ENCODE peak calls at places on chromosome 20, in five cellular contexts. Z is HepG2, A is K562, J is IMR-90, T is SK-N-SH. O is an unnamed sample.

GRCh38 chr20:1841554-1842140 is 53.6 kb upstream of the SIRPA start:
- DNase-seq in Z (no peak), A (no peak), J (peak), T (no peak), O (no peak)

GRCh38 chr20:37309941-37310590 is 20.6 kb downstream of the MANBAL start:
- DNase-seq in Z (no peak), A (no peak), J (no peak), T (no peak), O (no peak)

GRCh38 chr20:59314872-59315500 is 14.6 kb downstream of the EDN3 start:
- DNase-seq in Z (no peak), A (no peak), J (no peak), T (no peak), O (no peak)

GRCh38 chr20:25033250-25033940 is 24.5 kb downstream of the ACSS1 start:
- DNase-seq in Z (no peak), A (no peak), J (no peak), T (peak), O (no peak)

GRCh38 chr20:33162313-33162712 is 5.6 kb upstream of the BPIFA2 start:
- DNase-seq in Z (no peak), A (no peak), J (no peak), T (no peak), O (no peak)

GRCh38 chr20:57507477-57507876 is 17.5 kb downstream of the CTCFL start:
- DNase-seq in Z (no peak), A (no peak), J (no peak), T (no peak), O (no peak)

GRCh38 chr20:58019850-58020625 is 208.4 kb downstream of the ANKRD60 start:
- DNase-seq in Z (no peak), A (no peak), J (no peak), T (no peak), O (no peak)

GRCh38 chr20:24697411-24697810 is 228.0 kb downstream of the SYNDIG1 start:
- DNase-seq in Z (no peak), A (no peak), J (no peak), T (no peak), O (no peak)

GRCh38 chr20:48162621-48163020 is 377.3 kb upstream of the SULF2 start:
- DNase-seq in Z (no peak), A (no peak), J (no peak), T (no peak), O (no peak)

GRCh38 chr20:58117944-58118343 is 110.5 kb downstream of the ANKRD60 start:
- DNase-seq in Z (no peak), A (no peak), J (no peak), T (no peak), O (no peak)

GRCh38 chr20:34111057-34111711 is 859 bp downstream of the EIF2S2 start:
- DNase-seq in Z (no peak), A (no peak), J (peak), T (peak), O (no peak)

GRCh38 chr20:29878777-29879442 is 1378.6 kb upstream of the DEFB115 start:
- DNase-seq in Z (no peak), A (no peak), J (no peak), T (peak), O (no peak)

GRCh38 chr20:59850018-59850641 is 83.3 kb downstream of the SYCP2 start:
- DNase-seq in Z (peak), A (peak), J (peak), T (no peak), O (peak)

GRCh38 chr20:23034721-23035671 is at the start of gene SSTR4:
- DNase-seq in Z (no peak), A (no peak), J (no peak), T (no peak), O (no peak)

GRCh38 chr20:40009542-40009941 is 679.5 kb downstream of the MAFB start:
- DNase-seq in Z (no peak), A (no peak), J (peak), T (no peak), O (no peak)

GRCh38 chr20:31392836-31393235 is 2.4 kb upstream of the DEFB119 start:
- DNase-seq in Z (no peak), A (peak), J (no peak), T (no peak), O (no peak)

GRCh38 chr20:59123011-59123676 is 40.5 kb upstream of the ZNF831 start:
- DNase-seq in Z (no peak), A (no peak), J (no peak), T (no peak), O (no peak)

GRCh38 chr20:41170386-41171105 is 33.2 kb downstream of the PLCG1 start:
- DNase-seq in Z (no peak), A (no peak), J (no peak), T (no peak), O (no peak)

DNA sequence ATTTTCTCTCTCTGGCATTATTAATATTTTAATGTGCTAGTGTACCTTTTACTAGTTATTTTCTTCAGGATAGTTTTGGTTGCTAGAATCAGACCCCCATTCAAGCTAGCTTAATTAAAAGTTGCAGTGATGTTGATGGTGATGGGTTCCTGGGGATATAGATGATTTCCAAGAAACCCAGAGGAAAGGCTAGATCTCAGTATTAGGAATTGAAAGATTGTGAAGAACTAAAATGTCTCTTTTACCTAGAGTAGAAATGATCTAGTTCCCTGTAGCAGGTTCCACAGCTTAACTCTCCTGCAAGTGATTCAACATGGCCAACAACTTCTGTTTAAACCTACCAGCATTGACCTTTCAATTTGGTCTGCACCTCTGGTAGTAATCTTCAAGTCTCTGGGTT is 78.6 kb downstream of the DOK5 start:
- DNase-seq in Z (no peak), A (no peak), J (no peak), T (no peak), O (no peak)
- TF ChIP-seq MXI1 in Z (no peak), A (no peak), J (no peak), T (no peak), O (no peak)

GRCh38 chr20:62347445-62347844 is 19.7 kb downstream of the LAMA5 start:
- DNase-seq in Z (no peak), A (no peak), J (no peak), T (no peak), O (no peak)
- TF ChIP-seq MXI1 in Z (no peak), A (no peak), J (no peak), T (no peak), O (no peak)

DNA sequence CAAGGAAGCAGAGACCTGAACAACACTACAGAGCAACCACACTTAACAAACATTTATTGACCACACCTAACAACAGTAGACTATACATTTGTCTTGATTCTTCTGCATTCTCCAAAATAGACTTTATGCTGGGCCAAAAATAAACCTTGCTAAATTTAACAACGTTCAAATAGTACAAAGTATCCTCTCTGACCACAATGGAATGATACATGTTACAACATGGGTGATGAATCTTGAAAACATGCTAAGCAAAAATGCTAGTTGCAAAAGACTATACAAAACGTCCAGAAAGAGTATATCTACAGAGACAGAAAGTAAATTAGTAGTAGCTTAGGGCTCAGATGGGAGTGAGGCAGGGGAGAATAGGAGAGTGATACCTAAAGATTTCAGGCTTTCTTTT is 39.2 kb upstream of the PAK5 start:
- DNase-seq in Z (no peak), A (no peak), J (no peak), T (no peak), O (no peak)
- TF ChIP-seq MXI1 in Z (no peak), A (no peak), J (no peak), T (no peak), O (no peak)

GRCh38 chr20:52410182-52410647 is 218.6 kb upstream of the ZFP64 start:
- DNase-seq in Z (no peak), A (no peak), J (peak), T (peak), O (no peak)
- TF ChIP-seq MXI1 in Z (no peak), A (no peak), J (no peak), T (no peak), O (no peak)

GRCh38 chr20:45056473-45057148 is 44.3 kb downstream of the KCNS1 start:
- DNase-seq in Z (no peak), A (no peak), J (no peak), T (no peak), O (no peak)

GRCh38 chr20:45058168-45058850 is 42.6 kb downstream of the KCNS1 start:
- DNase-seq in Z (no peak), A (no peak), J (no peak), T (no peak), O (no peak)

GRCh38 chr20:45060341-45060740 is 40.6 kb downstream of the KCNS1 start:
- DNase-seq in Z (no peak), A (no peak), J (no peak), T (no peak), O (no peak)

GRCh38 chr20:45061244-45061643 is 39.7 kb downstream of the KCNS1 start:
- DNase-seq in Z (no peak), A (no peak), J (peak), T (no peak), O (no peak)

DNA sequence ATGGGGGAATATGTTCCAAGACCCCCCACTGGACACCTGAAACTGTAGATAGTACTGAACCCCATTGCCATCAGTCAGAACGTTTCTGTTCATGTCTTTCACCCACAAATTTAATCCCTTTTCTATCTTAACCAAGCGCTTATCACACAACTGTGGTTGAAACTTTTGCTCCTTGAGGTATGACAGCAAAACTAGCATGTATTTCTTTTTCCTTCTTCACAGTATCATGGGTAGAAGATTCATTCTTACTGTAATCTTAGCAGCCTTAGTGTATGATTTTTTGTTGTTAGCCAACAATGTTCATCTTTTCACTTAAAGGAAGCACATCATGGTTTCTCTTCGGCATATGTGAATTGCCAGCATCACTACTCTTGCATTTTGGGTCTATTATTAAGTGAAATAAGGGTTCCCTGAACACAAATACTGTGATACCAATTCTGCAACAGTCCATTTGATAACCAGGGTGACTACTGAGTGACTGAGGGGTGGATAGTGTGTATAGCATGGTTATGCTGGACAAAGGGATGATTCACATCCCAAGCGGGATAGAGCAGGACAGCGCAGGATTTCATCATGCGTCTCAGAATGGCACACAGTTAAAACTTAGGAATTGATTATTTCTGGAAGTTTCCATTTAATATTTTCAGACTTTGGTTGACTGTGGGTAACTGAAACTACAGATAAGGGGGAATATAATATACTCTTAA is 41.8 kb downstream of the KCNS1 start:
- DNase-seq in Z (no peak), A (no peak), J (peak), T (no peak), O (no peak)
- TF ChIP-seq MXI1 in Z (no peak), A (no peak), J (no peak), T (no peak), O (no peak)

GRCh38 chr20:19288636-19289035 is 76.2 kb downstream of the SLC24A3 start:
- DNase-seq in Z (no peak), A (no peak), J (no peak), T (no peak), O (no peak)

GRCh38 chr20:19285424-19285823 is 73.0 kb downstream of the SLC24A3 start:
- DNase-seq in Z (no peak), A (no peak), J (no peak), T (no peak), O (no peak)

GRCh38 chr20:19283503-19283902 is 71.1 kb downstream of the SLC24A3 start:
- DNase-seq in Z (no peak), A (no peak), J (no peak), T (no peak), O (no peak)

GRCh38 chr20:19288061-19288460 is 75.6 kb downstream of the SLC24A3 start:
- DNase-seq in Z (no peak), A (no peak), J (no peak), T (no peak), O (no peak)

DNA sequence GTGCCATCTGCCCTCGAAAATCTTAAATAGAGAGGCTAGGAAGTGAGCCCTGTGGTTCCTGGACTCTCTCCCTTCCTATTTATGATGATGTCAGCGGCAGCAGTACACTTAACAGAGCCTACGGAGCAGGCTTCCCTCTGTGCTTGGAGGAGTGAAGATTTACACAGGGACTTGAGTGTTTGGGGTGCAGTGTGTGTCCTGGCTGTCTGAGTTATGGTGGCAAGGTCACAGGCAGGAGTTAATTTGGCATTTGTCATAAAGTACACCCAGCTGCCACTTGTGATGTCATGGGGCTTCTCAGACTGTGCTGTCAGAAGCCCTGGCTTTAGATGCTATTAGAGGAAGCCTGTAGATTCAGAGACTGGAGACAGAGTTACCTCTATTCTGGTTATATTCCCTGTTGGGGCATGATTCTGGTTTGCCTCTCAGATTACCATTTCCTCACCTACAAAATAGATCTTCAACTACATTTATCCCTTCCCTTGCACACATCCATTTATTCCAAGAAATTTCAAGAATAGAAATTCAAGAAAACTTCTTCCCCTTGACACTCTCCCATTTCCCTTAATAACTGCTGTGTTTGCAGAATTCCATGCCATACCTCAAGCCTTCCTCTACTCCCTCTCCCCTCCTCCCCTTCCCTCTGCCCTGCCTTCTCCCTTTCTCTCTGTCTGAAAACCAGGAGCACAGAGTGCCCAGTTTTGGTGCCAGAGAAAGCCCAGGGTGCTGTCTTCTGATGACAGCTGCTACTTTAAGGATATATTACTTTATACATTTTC is 72.1 kb downstream of the SLC24A3 start:
- DNase-seq in Z (no peak), A (no peak), J (no peak), T (no peak), O (no peak)
- TF ChIP-seq MXI1 in Z (no peak), A (no peak), J (no peak), T (no peak), O (no peak)

GRCh38 chr20:63223826-63224207 is 7.9 kb upstream of the YTHDF1 start:
- DNase-seq in Z (no peak), A (no peak), J (no peak), T (no peak), O (no peak)

GRCh38 chr20:63224272-63225081 is 8.5 kb upstream of the YTHDF1 start:
- DNase-seq in Z (peak), A (peak), J (peak), T (peak), O (no peak)

GRCh38 chr20:63227260-63227659 is 8.4 kb upstream of the BIRC7 start:
- DNase-seq in Z (no peak), A (no peak), J (no peak), T (no peak), O (no peak)

GRCh38 chr20:63225082-63225454 is 9.1 kb upstream of the YTHDF1 start:
- DNase-seq in Z (no peak), A (no peak), J (no peak), T (no peak), O (no peak)

GRCh38 chr20:63226020-63226943 is 9.4 kb upstream of the BIRC7 start:
- DNase-seq in Z (no peak), A (no peak), J (no peak), T (no peak), O (no peak)
- TF ChIP-seq MXI1 in Z (no peak), A (no peak), J (no peak), T (no peak), O (no peak)

O was measured in GM12878.